ENCODE peak calls at places on chromosomes 12 and 14, in five cellular contexts. P is astrocyte of the cerebellum; R is naive thymus-derived CD4-positive, alpha-beta T cell; J is lung; T is stomach. U is an unnamed sample.

GRCh38 chr12:66550626-66551025 is 128.2 kb downstream of the GRIP1 start:
- DNase-seq in T (no peak), R (no peak), J (no peak), P (no peak), U (peak)

GRCh38 chr14:105904379-105904778 is 378.0 kb downstream of the TMEM121 start:
- DNase-seq in J (no peak), P (no peak), R (no peak), T (no peak), U (no peak)

GRCh38 chr12:78293039-78293686 is 462.5 kb downstream of the NAV3 start:
- DNase-seq in J (no peak), P (no peak), R (no peak), T (no peak), U (peak)

GRCh38 chr14:70640938-70641547 is 673 bp upstream of the TTC9 start:
- DNase-seq in R (peak), P (no peak), T (peak), J (no peak), U (peak)

GRCh38 chr12:132660047-132660446 is 27.1 kb downstream of the POLE start:
- DNase-seq in T (no peak), J (no peak), P (no peak), R (peak), U (no peak)

GRCh38 chr14:93916476-93916875 is 10.7 kb upstream of the FAM181A start:
- DNase-seq in J (no peak), T (no peak), R (no peak), P (no peak), U (no peak)

GRCh38 chr12:102962532-102962931 is 5.1 kb downstream of the ASCL1 start:
- DNase-seq in P (no peak), T (no peak), J (no peak), R (no peak), U (no peak)

GRCh38 chr12:115194857-115195256 is 510.9 kb upstream of the TBX3 start:
- DNase-seq in J (no peak), T (no peak), P (no peak), R (no peak), U (no peak)

GRCh38 chr12:81257952-81258551 is 180.2 kb downstream of the ACSS3 start:
- DNase-seq in R (no peak), T (no peak), P (peak), J (no peak), U (peak)

GRCh38 chr14:103136388-103137271 is 13.4 kb downstream of the TNFAIP2 start:
- DNase-seq in J (no peak), P (no peak), T (no peak), R (no peak), U (peak)

GRCh38 chr12:23540572-23540971 is 408.9 kb downstream of the SOX5 start:
- DNase-seq in R (no peak), J (no peak), T (no peak), P (no peak), U (no peak)

GRCh38 chr12:28893365-28893764 is 255.7 kb upstream of the FAR2 start:
- DNase-seq in T (no peak), P (no peak), R (no peak), J (no peak), U (no peak)

GRCh38 chr14:76811561-76811960 is 1.1 kb downstream of the ANGEL1 start:
- DNase-seq in R (no peak), P (no peak), T (no peak), J (no peak), U (no peak)

DNA sequence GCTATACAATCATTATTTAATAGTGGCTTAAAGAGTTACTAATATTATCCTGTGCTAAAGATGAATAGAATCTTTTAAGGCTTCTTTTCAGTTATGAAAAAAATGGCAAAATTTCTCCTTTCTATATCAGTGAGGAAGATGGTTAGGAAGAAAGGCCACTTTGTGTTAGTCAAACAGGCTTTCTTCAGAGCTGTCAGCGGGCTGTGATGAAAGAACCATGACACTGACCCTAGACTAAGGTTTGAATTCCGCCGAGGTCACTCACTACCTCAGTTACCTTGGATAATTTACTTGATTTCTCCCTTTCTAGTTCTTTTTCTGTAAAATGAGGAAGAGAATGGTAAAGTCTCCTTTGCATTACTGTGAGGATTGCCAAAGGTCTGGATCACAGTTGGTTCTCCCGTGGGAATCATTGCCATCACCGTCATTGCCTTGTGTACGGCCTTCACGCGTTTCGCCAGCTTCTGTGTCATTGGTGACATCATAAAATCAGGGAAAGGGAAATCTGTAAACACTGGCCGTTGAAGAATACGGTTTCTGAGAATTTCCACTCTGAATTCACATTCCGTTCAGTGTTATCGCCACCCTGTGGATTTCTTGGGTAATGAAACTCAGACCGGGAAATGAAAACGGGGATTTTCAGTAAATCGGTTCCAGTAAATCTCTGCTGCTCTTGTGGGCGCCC is 26.7 kb upstream of the YBX3 start:
- DNase-seq in T (peak), J (peak), R (peak), P (peak), U (peak)
- H3K4me3 ChIP-seq in T (peak), J (no peak), R (peak), P (peak), U (peak)

GRCh38 chr14:97031530-97031929 is 234.3 kb downstream of the VRK1 start:
- DNase-seq in T (no peak), J (no peak), P (no peak), R (no peak), U (no peak)

GRCh38 chr14:97028382-97028781 is 231.2 kb downstream of the VRK1 start:
- DNase-seq in P (no peak), J (no peak), R (no peak), T (no peak), U (no peak)

GRCh38 chr14:97029800-97030199 is 232.6 kb downstream of the VRK1 start:
- DNase-seq in R (no peak), J (no peak), P (no peak), T (no peak), U (no peak)

GRCh38 chr14:97036096-97036852 is 239.1 kb downstream of the VRK1 start:
- DNase-seq in P (no peak), T (no peak), J (no peak), R (no peak), U (no peak)

GRCh38 chr14:97033556-97034081 is 236.4 kb downstream of the VRK1 start:
- DNase-seq in P (no peak), J (no peak), R (no peak), T (no peak), U (no peak)
- H3K4me3 ChIP-seq in P (peak), J (no peak), R (peak), T (peak), U (no peak)

DNA sequence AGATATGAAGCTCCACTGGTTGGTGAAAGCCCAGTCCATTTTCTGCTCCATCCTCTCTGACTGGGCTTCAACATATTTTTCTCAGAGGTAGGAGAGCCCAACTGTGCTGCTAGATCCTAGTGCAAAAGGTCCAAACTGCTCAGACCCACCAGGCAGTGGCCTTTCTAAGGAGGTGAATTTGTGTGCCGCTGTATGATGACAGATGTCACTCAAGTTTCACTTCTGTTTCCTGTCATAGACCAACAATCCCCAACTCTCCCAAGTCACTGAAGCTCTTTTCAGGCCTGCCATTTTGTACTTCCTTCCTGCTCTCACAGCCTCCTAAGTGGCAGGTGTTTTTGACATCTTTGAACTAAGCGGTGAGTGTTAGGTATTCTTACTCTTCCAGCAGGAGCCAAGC is 16.4 kb upstream of the RNASE4 start:
- DNase-seq in P (no peak), T (no peak), R (no peak), J (no peak), U (no peak)
- H3K4me3 ChIP-seq in P (no peak), T (no peak), R (no peak), J (no peak), U (no peak)

GRCh38 chr14:100566119-100566518 is 21.1 kb downstream of the BEGAIN start:
- DNase-seq in J (no peak), T (peak), P (no peak), R (no peak), U (peak)
- H3K4me3 ChIP-seq in J (no peak), T (no peak), P (no peak), R (no peak), U (no peak)

GRCh38 chr12:110848524-110848923 is 1.7 kb downstream of the CCDC63 start:
- DNase-seq in R (no peak), T (no peak), J (no peak), P (no peak), U (no peak)

GRCh38 chr12:110844131-110844530 is 2.7 kb upstream of the CCDC63 start:
- DNase-seq in P (no peak), T (no peak), R (no peak), J (no peak), U (no peak)

GRCh38 chr12:110849748-110850403 is 3.1 kb downstream of the CCDC63 start:
- DNase-seq in J (no peak), R (no peak), P (no peak), T (no peak), U (no peak)

GRCh38 chr12:110844551-110845395 is 2.0 kb upstream of the CCDC63 start:
- DNase-seq in R (no peak), T (no peak), J (no peak), P (peak), U (peak)

GRCh38 chr12:110846615-110847566 is at the start of gene CCDC63:
- DNase-seq in J (peak), R (peak), P (peak), T (peak), U (peak)
- H3K4me3 ChIP-seq in J (no peak), R (peak), P (peak), T (peak), U (peak)

GRCh38 chr12:47207005-47207717 is 127.4 kb upstream of the AMIGO2 start:
- DNase-seq in T (no peak), J (peak), P (no peak), R (peak), U (no peak)
- H3K4me3 ChIP-seq in T (no peak), J (no peak), P (no peak), R (peak), U (no peak)